ENCODE peak calls at places on chromosome 7, in seven cellular contexts. A is tibial nerve, K is heart left ventricle, G is suprapubic skin, D is HCT116, Y is spleen, I is IMR-90. U is an unnamed sample.

GRCh38 chr7:124440081-124440480 is 325.5 kb downstream of the GPR37 start:
- DNase-seq in I (peak), A (no peak), K (no peak), D (no peak), G (no peak), Y (no peak), U (no peak)

GRCh38 chr7:158329014-158329610 is 258.5 kb downstream of the PTPRN2 start:
- DNase-seq in K (no peak), I (no peak), D (no peak), A (no peak), Y (peak), G (no peak), U (no peak)

GRCh38 chr7:954330-955238 is at the start of gene ADAP1:
- DNase-seq in D (no peak), A (no peak), K (peak), I (peak), G (no peak), Y (peak), U (peak)

GRCh38 chr7:120502132-120502531 is 229.2 kb downstream of the KCND2 start:
- DNase-seq in G (no peak), A (no peak), D (no peak), I (no peak), K (no peak), Y (no peak), U (no peak)

GRCh38 chr7:149772821-149773425 is 465 bp downstream of the ZNF467 start:
- DNase-seq in A (no peak), D (no peak), K (peak), G (no peak), I (no peak), Y (peak), U (peak)

GRCh38 chr7:118777308-118777707 is 552.8 kb downstream of the ANKRD7 start:
- DNase-seq in D (no peak), G (no peak), Y (no peak), A (no peak), I (no peak), K (no peak), U (no peak)

GRCh38 chr7:41732279-41733062 is 29.6 kb upstream of the INHBA start:
- DNase-seq in I (peak), K (no peak), D (peak), Y (peak), G (no peak), A (no peak), U (no peak)

GRCh38 chr7:122803323-122803722 is 82.9 kb downstream of the CADPS2 start:
- DNase-seq in G (no peak), D (peak), K (no peak), A (no peak), Y (no peak), I (no peak), U (no peak)

GRCh38 chr7:22357311-22358175 is 589 bp upstream of the RAPGEF5 start:
- DNase-seq in D (peak), I (peak), A (no peak), G (no peak), Y (no peak), K (no peak), U (no peak)

GRCh38 chr7:47278043-47278442 is 303.9 kb downstream of the TNS3 start:
- DNase-seq in A (no peak), Y (no peak), D (no peak), I (no peak), K (no peak), G (no peak), U (no peak)
- TF ChIP-seq POLR2A in A (no peak), Y (no peak), D (no peak), I (no peak), K (no peak), G (no peak), U (no peak)

DNA sequence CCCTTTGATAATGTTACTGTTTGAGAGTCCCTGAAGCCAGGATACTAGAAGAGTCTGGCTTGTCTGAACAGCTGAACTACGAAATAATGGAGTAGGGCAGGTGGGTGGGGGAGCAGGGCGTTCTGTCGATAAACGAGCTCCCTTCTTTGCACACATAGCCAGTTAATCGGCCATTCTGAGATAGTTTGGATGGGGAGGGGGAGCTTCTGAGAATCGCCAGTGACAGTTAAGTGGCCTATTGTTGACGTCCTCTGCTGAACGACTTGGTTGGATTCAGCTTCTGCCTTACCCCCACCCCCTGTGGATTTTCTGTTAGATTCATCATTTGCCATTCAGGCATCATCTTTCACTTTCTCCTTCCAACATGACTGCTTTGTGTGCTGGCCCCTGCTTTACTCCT is 490 bp downstream of the CPA5 start:
- DNase-seq in Y (no peak), I (no peak), K (no peak), A (no peak), G (no peak), D (no peak), U (no peak)
- TF ChIP-seq POLR2A in Y (no peak), I (no peak), K (no peak), A (no peak), G (no peak), D (no peak), U (no peak)

GRCh38 chr7:74375726-74376220 is 77.9 kb upstream of the GTF2IRD1 start:
- DNase-seq in Y (no peak), D (no peak), G (no peak), I (no peak), K (no peak), A (no peak), U (no peak)
- TF ChIP-seq POLR2A in Y (no peak), D (no peak), G (no peak), I (no peak), K (no peak), A (no peak), U (no peak)

GRCh38 chr7:55538538-55538937 is 33.8 kb downstream of the VOPP1 start:
- DNase-seq in D (no peak), Y (no peak), G (no peak), I (peak), A (no peak), K (no peak), U (no peak)

GRCh38 chr7:55537458-55537825 is 34.9 kb downstream of the VOPP1 start:
- DNase-seq in K (no peak), G (no peak), I (no peak), A (no peak), Y (no peak), D (no peak), U (no peak)

GRCh38 chr7:55535637-55536016 is 36.7 kb downstream of the VOPP1 start:
- DNase-seq in I (no peak), Y (no peak), G (no peak), K (no peak), A (no peak), D (no peak), U (no peak)

GRCh38 chr7:55534916-55535636 is 37.2 kb downstream of the VOPP1 start:
- DNase-seq in I (no peak), D (no peak), K (no peak), Y (peak), A (no peak), G (no peak), U (no peak)

GRCh38 chr7:55536619-55537457 is 35.5 kb downstream of the VOPP1 start:
- DNase-seq in K (no peak), A (no peak), G (no peak), Y (peak), D (no peak), I (no peak), U (no peak)
- TF ChIP-seq POLR2A in K (no peak), A (no peak), G (no peak), Y (no peak), D (no peak), I (no peak), U (no peak)

GRCh38 chr7:142389544-142389943 is 131.7 kb upstream of the PRSS58 start:
- DNase-seq in D (no peak), K (no peak), A (no peak), I (peak), Y (no peak), G (no peak), U (no peak)

GRCh38 chr7:142385528-142386340 is 127.9 kb upstream of the PRSS58 start:
- DNase-seq in D (peak), G (no peak), I (peak), A (no peak), K (peak), Y (no peak), U (peak)

DNA sequence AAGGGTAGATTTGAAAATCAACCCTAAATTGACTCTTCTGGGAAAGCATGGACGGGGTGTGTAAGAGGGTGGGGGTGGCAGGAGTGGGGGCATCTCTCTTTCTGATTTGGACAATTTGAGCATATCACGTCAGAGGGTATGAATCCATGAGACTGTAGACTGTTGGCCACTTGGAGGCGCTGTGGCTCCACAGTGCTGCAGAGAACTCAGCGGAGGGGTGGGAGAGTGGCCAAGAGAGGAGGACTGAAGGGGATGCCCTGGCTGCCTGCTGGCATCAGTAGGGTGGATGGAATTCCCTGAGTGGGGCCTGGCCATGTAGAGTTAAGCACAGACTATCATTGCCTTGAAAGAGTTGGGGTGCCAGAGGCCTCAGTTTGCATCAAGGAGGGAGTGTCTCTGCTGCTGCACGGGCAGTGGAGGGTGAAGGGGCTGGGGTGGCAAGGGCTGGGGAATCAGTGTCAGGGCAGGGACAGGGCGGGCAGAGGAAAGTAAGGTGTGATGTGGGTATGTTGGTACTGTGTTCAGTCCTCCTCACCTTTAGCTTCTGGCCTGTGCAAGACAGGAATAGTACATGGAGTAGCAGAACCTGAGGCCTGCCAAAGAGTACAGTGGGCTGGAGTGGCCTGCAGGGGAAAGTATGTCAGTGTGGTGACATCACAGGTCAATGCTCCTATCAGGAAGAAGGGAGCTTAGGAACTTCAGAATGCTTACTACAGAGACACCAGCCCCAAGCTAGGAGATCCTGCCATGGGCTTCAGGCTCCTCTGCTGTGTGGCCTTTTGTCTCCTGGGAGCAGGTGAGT is 133.5 kb upstream of the PRSS58 start:
- DNase-seq in K (no peak), I (peak), Y (no peak), D (peak), A (no peak), G (no peak), U (peak)
- TF ChIP-seq POLR2A in K (no peak), I (no peak), Y (no peak), D (no peak), A (no peak), G (no peak), U (no peak)

GRCh38 chr7:76301000-76301399 is 1.5 kb upstream of the HSPB1 start:
- DNase-seq in G (no peak), A (no peak), Y (no peak), I (no peak), K (no peak), D (no peak), U (no peak)

GRCh38 chr7:76300210-76300731 is 2.2 kb upstream of the HSPB1 start:
- DNase-seq in A (peak), K (no peak), G (no peak), Y (no peak), D (peak), I (peak), U (no peak)

GRCh38 chr7:76303829-76304505 is 1.5 kb downstream of the HSPB1 start:
- DNase-seq in G (no peak), A (no peak), K (no peak), D (no peak), Y (no peak), I (peak), U (no peak)

GRCh38 chr7:76303057-76303828 is 770 bp downstream of the HSPB1 start:
- DNase-seq in K (peak), G (peak), I (peak), A (peak), Y (peak), D (peak), U (peak)

DNA sequence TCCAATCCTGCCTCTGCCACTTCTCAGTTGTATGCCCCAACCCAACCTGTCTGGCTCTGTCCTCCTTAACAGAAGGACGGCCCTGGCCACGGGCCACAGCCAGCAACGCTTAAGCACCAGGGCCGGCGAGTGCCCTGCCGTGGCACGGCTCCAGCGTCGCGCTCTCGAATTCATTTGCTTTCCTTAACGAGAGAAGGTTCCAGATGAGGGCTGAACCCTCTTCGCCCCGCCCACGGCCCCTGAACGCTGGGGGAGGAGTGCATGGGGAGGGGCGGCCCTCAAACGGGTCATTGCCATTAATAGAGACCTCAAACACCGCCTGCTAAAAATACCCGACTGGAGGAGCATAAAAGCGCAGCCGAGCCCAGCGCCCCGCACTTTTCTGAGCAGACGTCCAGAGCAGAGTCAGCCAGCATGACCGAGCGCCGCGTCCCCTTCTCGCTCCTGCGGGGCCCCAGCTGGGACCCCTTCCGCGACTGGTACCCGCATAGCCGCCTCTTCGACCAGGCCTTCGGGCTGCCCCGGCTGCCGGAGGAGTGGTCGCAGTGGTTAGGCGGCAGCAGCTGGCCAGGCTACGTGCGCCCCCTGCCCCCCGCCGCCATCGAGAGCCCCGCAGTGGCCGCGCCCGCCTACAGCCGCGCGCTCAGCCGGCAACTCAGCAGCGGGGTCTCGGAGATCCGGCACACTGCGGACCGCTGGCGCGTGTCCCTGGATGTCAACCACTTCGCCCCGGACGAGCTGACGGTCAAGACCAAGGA is at the start of gene HSPB1:
- DNase-seq in K (peak), A (peak), I (peak), Y (peak), G (peak), D (peak), U (peak)
- TF ChIP-seq POLR2A in K (peak), A (peak), I (peak), Y (peak), G (no peak), D (peak), U (peak)

DNA sequence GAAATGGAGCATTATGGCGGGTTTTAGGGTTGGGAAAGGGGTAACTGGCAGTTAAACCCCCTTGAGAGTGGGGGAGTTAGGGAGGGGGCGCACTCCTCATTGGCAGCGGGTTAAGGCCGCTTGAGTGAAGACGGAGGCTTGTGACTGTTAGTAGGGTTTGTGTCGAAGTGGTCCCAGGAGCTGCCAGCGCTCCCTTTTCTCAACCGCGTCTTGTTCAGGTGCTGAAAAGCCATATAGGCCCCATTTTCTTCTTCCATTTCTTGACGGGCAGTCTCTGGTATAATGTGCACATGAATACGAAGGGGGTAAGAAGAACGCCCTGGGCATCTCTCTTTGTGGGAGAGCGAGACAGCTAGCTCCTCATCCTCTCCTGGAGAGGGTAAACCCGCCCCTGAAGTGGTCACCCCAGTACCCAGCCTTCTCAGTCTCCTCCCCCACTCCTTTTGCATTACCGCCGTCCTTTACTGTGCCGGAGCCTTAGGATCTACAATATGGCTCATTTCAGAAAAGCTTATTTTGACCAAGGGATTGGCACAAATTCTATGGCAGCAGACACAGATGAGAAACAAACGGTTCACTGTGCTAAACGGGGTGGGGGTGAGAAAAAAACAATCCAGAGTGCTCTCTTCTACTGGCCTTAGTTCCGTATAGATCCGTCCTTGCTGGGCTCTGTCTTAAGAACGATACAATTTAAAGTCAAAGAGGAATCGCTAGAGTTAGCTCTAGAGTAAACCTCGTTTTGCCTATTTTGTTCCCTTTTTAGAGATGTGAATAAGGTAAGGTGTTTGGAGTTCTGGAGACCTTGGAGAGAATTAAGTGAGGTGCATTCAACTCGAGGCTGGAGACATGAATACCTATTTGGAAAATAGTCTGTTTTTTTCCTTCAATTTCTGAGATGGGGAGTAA is 973 bp downstream of the KMT2E start:
- DNase-seq in Y (peak), A (peak), K (peak), I (peak), D (no peak), G (no peak), U (peak)
- TF ChIP-seq POLR2A in Y (no peak), A (peak), K (no peak), I (no peak), D (no peak), G (no peak), U (peak)

GRCh38 chr7:66187894-66188293 is 17.2 kb upstream of the TPST1 start:
- DNase-seq in K (no peak), D (no peak), A (peak), I (no peak), G (peak), Y (no peak), U (no peak)

GRCh38 chr7:66188645-66189044 is 16.5 kb upstream of the TPST1 start:
- DNase-seq in K (no peak), Y (no peak), I (no peak), A (no peak), G (no peak), D (no peak), U (no peak)

GRCh38 chr7:66193146-66193725 is 11.9 kb upstream of the TPST1 start:
- DNase-seq in K (no peak), A (no peak), G (no peak), I (no peak), D (no peak), Y (no peak), U (no peak)

GRCh38 chr7:66189695-66190503 is 15.2 kb upstream of the TPST1 start:
- DNase-seq in G (no peak), D (no peak), K (no peak), I (no peak), A (no peak), Y (no peak), U (no peak)

GRCh38 chr7:66190504-66190857 is 14.7 kb upstream of the TPST1 start:
- DNase-seq in I (no peak), K (no peak), G (no peak), A (no peak), Y (no peak), D (no peak), U (no peak)
- TF ChIP-seq POLR2A in I (no peak), K (no peak), G (no peak), A (no peak), Y (no peak), D (no peak), U (no peak)

DNA sequence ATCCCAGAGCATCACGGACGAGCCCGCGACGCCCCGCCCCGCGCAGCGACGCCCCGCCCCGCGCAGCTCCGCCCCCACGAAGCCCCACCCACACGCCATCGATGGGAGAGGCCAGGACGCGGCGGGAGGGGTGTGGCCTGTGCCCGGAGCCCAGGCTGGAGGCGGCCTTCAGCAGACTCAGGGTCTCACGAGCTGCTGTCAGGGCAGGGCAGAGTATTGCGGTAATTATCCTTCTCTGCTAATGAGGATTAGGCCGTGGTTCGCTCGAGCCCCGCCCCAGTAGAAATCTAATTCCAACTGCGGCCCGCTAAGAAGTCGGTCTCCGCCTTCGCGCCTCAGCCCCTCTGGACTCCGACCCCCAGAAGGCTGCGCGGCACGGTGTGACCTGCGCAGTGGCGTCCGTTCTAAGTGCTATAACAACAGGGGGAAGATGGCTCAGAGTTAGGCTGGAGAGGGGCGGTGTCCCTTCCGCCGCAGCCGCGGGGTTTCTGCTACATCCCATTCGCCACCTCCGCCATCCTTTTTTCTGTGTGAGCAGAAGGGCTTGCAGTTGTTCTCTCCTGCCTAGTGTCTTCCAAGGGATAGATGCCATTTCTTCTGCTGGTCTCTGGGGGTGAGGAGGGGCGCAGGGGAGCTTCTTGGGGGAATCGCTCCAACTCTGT is 337 bp upstream of the NT5C3A start:
- DNase-seq in I (peak), K (peak), A (peak), G (peak), D (peak), Y (peak), U (peak)
- TF ChIP-seq POLR2A in I (peak), K (no peak), A (peak), G (no peak), D (peak), Y (no peak), U (peak)

DNA sequence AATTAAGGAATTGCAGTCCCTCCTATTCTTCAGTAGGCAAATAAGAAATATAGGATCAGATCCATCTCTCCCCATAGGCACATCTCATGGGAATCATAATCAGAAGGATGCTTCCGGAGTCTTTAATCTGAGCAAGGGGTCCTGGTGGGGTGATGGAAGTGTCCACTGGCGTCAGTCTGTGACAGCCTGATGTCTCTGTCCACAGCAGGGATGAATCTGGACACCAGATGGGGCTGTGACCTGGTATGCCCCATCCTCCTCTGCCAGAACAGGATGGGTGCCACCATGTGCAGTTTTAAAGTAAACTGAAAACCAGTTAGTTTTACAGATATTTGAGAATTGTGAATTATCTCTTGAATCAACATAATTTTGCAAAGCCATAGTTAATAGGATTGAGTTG is 148.7 kb downstream of the C1GALT1 start:
- DNase-seq in A (no peak), D (no peak), Y (no peak), I (no peak), G (no peak), K (no peak), U (peak)
- TF ChIP-seq POLR2A in A (no peak), D (no peak), Y (no peak), I (no peak), G (no peak), K (no peak), U (no peak)

U was measured in erythroblast.